ENCODE peak calls at places on chromosomes 5 and 9, in five cellular contexts. One of them, this sample, is unnamed.

GRCh38 chr9:104494808-104495207 is 9.3 kb upstream of the OR13F1 start:
- DNase-seq in cardiac fibroblast: peak
- DNase-seq in neural crest cell: no peak
- DNase-seq in fibroblast of mammary gland: peak
- DNase-seq in GM13976: no peak
- DNase-seq in this sample: no peak

GRCh38 chr5:4674176-4674575 is 466.0 kb upstream of the ADAMTS16 start:
- DNase-seq in cardiac fibroblast: no peak
- DNase-seq in GM13976: no peak
- DNase-seq in fibroblast of mammary gland: no peak
- DNase-seq in neural crest cell: no peak
- DNase-seq in this sample: no peak

GRCh38 chr5:81361600-81361999 is 32.3 kb downstream of the ACOT12 start:
- DNase-seq in cardiac fibroblast: no peak
- DNase-seq in GM13976: no peak
- DNase-seq in fibroblast of mammary gland: no peak
- DNase-seq in neural crest cell: no peak
- DNase-seq in this sample: no peak

GRCh38 chr5:159330131-159330530 is at the start of gene IL12B:
- DNase-seq in cardiac fibroblast: peak
- DNase-seq in GM13976: no peak
- DNase-seq in fibroblast of mammary gland: peak
- DNase-seq in neural crest cell: no peak
- DNase-seq in this sample: no peak

GRCh38 chr5:177372534-177372896 is 11.7 kb upstream of the SLC34A1 start:
- DNase-seq in neural crest cell: no peak
- DNase-seq in GM13976: no peak
- DNase-seq in cardiac fibroblast: no peak
- DNase-seq in fibroblast of mammary gland: no peak
- DNase-seq in this sample: no peak

GRCh38 chr9:98010450-98010849 is 27.3 kb downstream of the ANP32B start:
- DNase-seq in cardiac fibroblast: peak
- DNase-seq in fibroblast of mammary gland: peak
- DNase-seq in neural crest cell: no peak
- DNase-seq in GM13976: peak
- DNase-seq in this sample: no peak

GRCh38 chr9:135809166-135809565 is 98.2 kb downstream of the CAMSAP1 start:
- DNase-seq in fibroblast of mammary gland: peak
- DNase-seq in GM13976: no peak
- DNase-seq in neural crest cell: no peak
- DNase-seq in cardiac fibroblast: peak
- DNase-seq in this sample: no peak

GRCh38 chr9:20624201-20625002 is 2.1 kb upstream of the MLLT3 start:
- DNase-seq in GM13976: peak
- DNase-seq in cardiac fibroblast: peak
- DNase-seq in fibroblast of mammary gland: peak
- DNase-seq in neural crest cell: peak
- DNase-seq in this sample: no peak

GRCh38 chr5:100623719-100624118 is 88.5 kb downstream of the FAM174A start:
- DNase-seq in GM13976: no peak
- DNase-seq in cardiac fibroblast: peak
- DNase-seq in fibroblast of mammary gland: peak
- DNase-seq in neural crest cell: no peak
- DNase-seq in this sample: no peak

GRCh38 chr5:76684756-76685594 is 31.0 kb upstream of the F2R start:
- DNase-seq in neural crest cell: no peak
- DNase-seq in fibroblast of mammary gland: no peak
- DNase-seq in GM13976: no peak
- DNase-seq in cardiac fibroblast: no peak
- DNase-seq in this sample: no peak

GRCh38 chr5:103402861-103403260 is 144.3 kb downstream of the MACIR start:
- DNase-seq in GM13976: no peak
- DNase-seq in neural crest cell: no peak
- DNase-seq in fibroblast of mammary gland: no peak
- DNase-seq in cardiac fibroblast: no peak
- DNase-seq in this sample: no peak

GRCh38 chr5:103409013-103409670 is 150.6 kb downstream of the MACIR start:
- DNase-seq in neural crest cell: no peak
- DNase-seq in GM13976: no peak
- DNase-seq in cardiac fibroblast: no peak
- DNase-seq in fibroblast of mammary gland: no peak
- DNase-seq in this sample: no peak

GRCh38 chr5:103407399-103407798 is 148.8 kb downstream of the MACIR start:
- DNase-seq in cardiac fibroblast: no peak
- DNase-seq in GM13976: no peak
- DNase-seq in fibroblast of mammary gland: no peak
- DNase-seq in neural crest cell: no peak
- DNase-seq in this sample: no peak

GRCh38 chr5:103408408-103408807 is 149.8 kb downstream of the MACIR start:
- DNase-seq in neural crest cell: no peak
- DNase-seq in GM13976: no peak
- DNase-seq in cardiac fibroblast: no peak
- DNase-seq in fibroblast of mammary gland: no peak
- DNase-seq in this sample: no peak

GRCh38 chr5:103404483-103404882 is 145.9 kb downstream of the MACIR start:
- DNase-seq in fibroblast of mammary gland: no peak
- DNase-seq in cardiac fibroblast: no peak
- DNase-seq in GM13976: no peak
- DNase-seq in neural crest cell: no peak
- DNase-seq in this sample: no peak
- TF ChIP-seq CTCF in fibroblast of mammary gland: no peak
- TF ChIP-seq CTCF in cardiac fibroblast: no peak
- TF ChIP-seq CTCF in GM13976: no peak
- TF ChIP-seq CTCF in neural crest cell: no peak
- TF ChIP-seq CTCF in this sample: no peak

DNA sequence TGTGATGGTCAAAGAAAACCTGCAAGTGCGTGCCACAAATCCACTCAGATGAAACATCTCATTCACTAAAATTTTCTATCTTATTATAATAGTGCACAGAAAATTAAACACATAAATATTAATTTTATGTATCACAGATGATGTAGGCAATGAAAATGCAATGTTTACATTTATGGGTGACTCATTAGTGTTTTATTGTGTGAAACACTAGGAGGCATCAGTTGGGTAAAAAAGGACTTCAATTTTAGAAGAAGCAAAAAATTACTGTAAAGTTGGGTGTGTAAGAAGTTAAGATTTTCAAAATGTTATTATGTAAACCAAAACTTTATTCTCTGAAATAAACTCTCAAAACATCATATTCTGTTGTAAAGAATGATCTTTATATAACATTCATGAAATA is 4.0 kb downstream of the MEF2C start:
- DNase-seq in cardiac fibroblast: peak
- DNase-seq in fibroblast of mammary gland: peak
- DNase-seq in GM13976: no peak
- DNase-seq in neural crest cell: no peak
- DNase-seq in this sample: no peak
- TF ChIP-seq CTCF in cardiac fibroblast: peak
- TF ChIP-seq CTCF in fibroblast of mammary gland: peak
- TF ChIP-seq CTCF in GM13976: no peak
- TF ChIP-seq CTCF in neural crest cell: no peak
- TF ChIP-seq CTCF in this sample: peak

DNA sequence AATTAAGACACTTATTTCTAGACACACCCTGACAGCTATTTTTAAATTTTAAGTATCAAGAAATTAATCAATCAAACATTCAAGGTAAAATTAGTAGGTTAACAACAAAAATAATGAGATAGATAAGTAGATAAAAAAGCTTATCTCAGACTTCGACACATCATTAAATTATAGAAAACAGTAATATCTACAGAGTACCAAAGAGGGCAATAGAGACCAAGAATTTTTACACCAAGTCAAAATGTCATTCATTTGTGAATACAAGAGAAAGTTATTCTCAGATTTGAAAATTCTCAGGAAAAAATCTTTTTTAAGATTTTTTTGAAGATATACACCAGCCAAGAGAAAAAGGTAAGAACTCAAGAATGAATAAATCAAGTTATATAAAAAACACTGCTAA is 445.6 kb downstream of the ACTL7B start:
- DNase-seq in neural crest cell: no peak
- DNase-seq in cardiac fibroblast: no peak
- DNase-seq in fibroblast of mammary gland: no peak
- DNase-seq in GM13976: no peak
- DNase-seq in this sample: no peak
- TF ChIP-seq CTCF in neural crest cell: no peak
- TF ChIP-seq CTCF in cardiac fibroblast: no peak
- TF ChIP-seq CTCF in fibroblast of mammary gland: no peak
- TF ChIP-seq CTCF in GM13976: no peak
- TF ChIP-seq CTCF in this sample: peak

DNA sequence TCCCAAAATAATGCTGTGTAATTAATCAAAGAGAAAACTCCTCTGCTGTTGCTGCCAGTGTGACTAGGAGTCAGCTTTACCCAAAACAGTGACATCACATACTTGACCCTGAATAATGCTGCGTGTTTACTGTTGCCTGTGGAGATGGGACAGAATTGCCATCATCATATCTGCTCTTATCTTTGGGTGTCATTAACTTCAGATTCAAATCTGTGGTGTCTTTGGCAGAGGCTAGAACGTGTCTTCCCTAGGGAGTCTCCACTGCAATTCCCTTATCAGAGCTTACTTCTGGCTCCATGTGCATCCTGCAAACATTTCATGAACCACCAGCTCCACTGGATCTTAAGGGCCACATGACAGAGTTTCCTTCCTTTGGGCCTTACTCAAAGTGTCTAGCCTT is 88.9 kb upstream of the MRPS30 start:
- DNase-seq in cardiac fibroblast: no peak
- DNase-seq in fibroblast of mammary gland: no peak
- DNase-seq in GM13976: no peak
- DNase-seq in neural crest cell: no peak
- DNase-seq in this sample: no peak
- TF ChIP-seq CTCF in cardiac fibroblast: no peak
- TF ChIP-seq CTCF in fibroblast of mammary gland: no peak
- TF ChIP-seq CTCF in GM13976: no peak
- TF ChIP-seq CTCF in neural crest cell: no peak
- TF ChIP-seq CTCF in this sample: no peak